ENCODE peak calls at places on chromosome 22, in six cellular contexts. L, U, H, N, C and Y are unnamed samples. For H3K27me3 and H3K4me1, the result is how much of the 10 kb centered on the place peaks cover.

GRCh38 chr22:35995345-35995744 is 33.3 kb downstream of the RBFOX2 start:
- DNase-seq in L (no peak), U (no peak), H (no peak), N (no peak), C (no peak), Y (no peak)

GRCh38 chr22:25192406-25192805 is 7.3 kb upstream of the CRYBB3 start:
- DNase-seq in L (no peak), U (no peak), H (no peak), N (no peak), C (no peak), Y (no peak)

GRCh38 chr22:41939981-41940852 is 6.7 kb downstream of the CENPM start:
- DNase-seq in L (peak), U (no peak), H (no peak), N (peak), C (no peak), Y (no peak)

GRCh38 chr22:46373838-46374662 is 38.5 kb downstream of the TRMU start:
- DNase-seq in L (no peak), U (no peak), H (peak), N (no peak), C (no peak), Y (peak)

GRCh38 chr22:35564975-35565867 is 24.6 kb downstream of the RASD2 start:
- DNase-seq in L (no peak), U (no peak), H (no peak), N (no peak), C (no peak), Y (no peak)

GRCh38 chr22:50611341-50612060 is 10.9 kb downstream of the MAPK8IP2 start:
- DNase-seq in L (no peak), U (no peak), H (no peak), N (no peak), C (no peak), Y (no peak)

GRCh38 chr22:39179401-39179827 is 26.9 kb upstream of the CBX7 start:
- DNase-seq in L (no peak), U (no peak), H (peak), N (no peak), C (no peak), Y (no peak)

GRCh38 chr22:38416621-38417251 is 38.3 kb downstream of the KCNJ4 start:
- DNase-seq in L (no peak), U (peak), H (peak), N (no peak), C (peak), Y (no peak)

GRCh38 chr22:50582562-50583293 is at the start of gene CHKB:
- DNase-seq in L (peak), U (peak), H (peak), N (peak), C (peak), Y (peak)

GRCh38 chr22:50656122-50657070 is 16.2 kb upstream of the SHANK3 start:
- DNase-seq in L (no peak), U (peak), H (no peak), N (no peak), C (peak), Y (peak)

GRCh38 chr22:22810018-22810427 is 77.6 kb upstream of the IGLL5 start:
- DNase-seq in L (no peak), U (no peak), H (peak), N (peak), C (peak), Y (peak)

GRCh38 chr22:22812031-22812905 is 75.3 kb upstream of the IGLL5 start:
- DNase-seq in L (no peak), U (no peak), H (no peak), N (peak), C (no peak), Y (no peak)

GRCh38 chr22:22813126-22814075 is 74.2 kb upstream of the IGLL5 start:
- DNase-seq in L (no peak), U (no peak), H (no peak), N (peak), C (no peak), Y (no peak)

GRCh38 chr22:22811016-22812009 is 76.3 kb upstream of the IGLL5 start:
- DNase-seq in L (no peak), U (no peak), H (no peak), N (peak), C (no peak), Y (no peak)

GRCh38 chr22:22810471-22810870 is 77.1 kb upstream of the IGLL5 start:
- DNase-seq in L (no peak), U (no peak), H (no peak), N (peak), C (no peak), Y (no peak)
- H3K27me3 ChIP-seq in L (under half), U (under half), H (under half), N (under half), C (under half), Y (under half)

DNA sequence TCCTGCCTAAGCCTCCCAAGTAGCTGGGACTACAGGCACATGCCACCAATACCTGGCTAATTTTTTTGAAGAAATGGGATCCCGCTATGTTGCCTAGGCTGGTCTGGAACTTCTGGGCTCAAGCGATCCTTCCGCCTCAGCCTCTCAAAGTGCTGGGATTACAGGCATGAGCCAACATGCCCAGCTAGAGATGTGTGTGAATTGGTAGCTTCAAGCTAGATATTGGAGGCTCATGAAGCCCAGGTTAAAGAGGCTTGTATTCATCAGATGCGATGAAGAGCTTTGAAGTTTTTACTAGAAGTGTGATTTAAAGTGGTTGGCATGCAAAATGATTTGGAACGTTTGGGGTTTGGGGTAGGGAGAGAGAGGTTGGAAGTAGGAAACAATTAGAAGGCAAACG is 19.6 kb downstream of the NF2 start:
- DNase-seq in L (no peak), U (no peak), H (no peak), N (no peak), C (no peak), Y (no peak)
- H3K27ac ChIP-seq in L (no peak), U (peak), H (no peak), N (no peak), C (no peak), Y (no peak)

DNA sequence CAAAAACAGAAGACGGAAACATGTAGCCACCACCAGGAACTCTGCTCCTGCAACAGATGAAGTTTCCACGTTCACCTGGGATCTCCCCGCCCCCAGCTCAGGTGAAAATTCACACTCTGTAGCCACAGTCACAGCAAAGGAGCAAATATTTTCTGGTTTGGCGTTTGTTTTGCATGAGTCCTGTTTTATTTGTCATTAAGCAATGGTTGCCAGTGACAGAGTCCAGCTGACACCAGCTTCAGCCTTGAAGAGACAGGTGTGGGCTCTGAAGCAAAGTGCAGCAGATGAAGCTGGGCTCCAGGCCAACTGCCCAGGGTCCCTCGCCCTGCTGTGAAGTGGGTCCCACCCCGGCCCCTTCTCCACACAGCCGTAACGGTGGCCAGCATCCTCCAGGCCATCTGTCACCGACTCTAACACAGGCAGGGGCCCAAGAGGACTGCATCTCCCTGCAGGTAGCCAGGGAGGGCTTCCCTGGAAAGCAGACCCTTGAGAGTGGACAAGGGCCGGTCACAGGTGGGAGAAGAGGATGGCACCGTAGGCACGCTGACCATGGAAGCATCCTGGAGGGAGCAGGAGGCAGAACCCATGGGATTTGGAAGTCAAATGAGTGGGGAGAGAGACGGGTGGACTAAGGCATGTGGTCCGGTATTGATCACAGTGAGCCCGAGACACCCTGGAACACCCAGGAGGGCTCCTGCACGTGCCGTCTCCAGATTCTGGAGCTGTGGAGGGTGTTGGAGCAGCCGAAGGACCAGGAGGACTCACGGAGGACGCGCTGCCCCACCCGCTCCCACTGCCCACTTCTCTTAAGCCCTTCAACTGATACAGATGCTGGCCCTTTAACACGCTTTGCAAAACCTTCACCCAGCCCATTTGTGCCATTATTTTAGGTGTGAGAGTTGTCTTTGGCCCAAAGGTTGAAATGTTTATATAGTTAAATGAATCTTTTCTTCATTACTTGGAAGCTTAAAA is 294.6 kb downstream of the BRD1 start:
- DNase-seq in L (no peak), U (peak), H (no peak), N (no peak), C (peak), Y (no peak)
- H3K4me1 ChIP-seq in L (under half), U (under half), H (under half), N (under half), C (under half), Y (under half)

GRCh38 chr22:26907366-26907765 is 250.0 kb downstream of the MIAT start:
- DNase-seq in L (no peak), U (no peak), H (no peak), N (no peak), C (no peak), Y (no peak)

GRCh38 chr22:26914786-26915185 is 257.4 kb downstream of the MIAT start:
- DNase-seq in L (no peak), U (no peak), H (no peak), N (no peak), C (no peak), Y (no peak)

GRCh38 chr22:26918236-26918635 is 260.8 kb downstream of the MIAT start:
- DNase-seq in L (no peak), U (no peak), H (no peak), N (no peak), C (no peak), Y (no peak)

GRCh38 chr22:26916236-26916635 is 258.8 kb downstream of the MIAT start:
- DNase-seq in L (no peak), U (no peak), H (no peak), N (no peak), C (no peak), Y (no peak)

DNA sequence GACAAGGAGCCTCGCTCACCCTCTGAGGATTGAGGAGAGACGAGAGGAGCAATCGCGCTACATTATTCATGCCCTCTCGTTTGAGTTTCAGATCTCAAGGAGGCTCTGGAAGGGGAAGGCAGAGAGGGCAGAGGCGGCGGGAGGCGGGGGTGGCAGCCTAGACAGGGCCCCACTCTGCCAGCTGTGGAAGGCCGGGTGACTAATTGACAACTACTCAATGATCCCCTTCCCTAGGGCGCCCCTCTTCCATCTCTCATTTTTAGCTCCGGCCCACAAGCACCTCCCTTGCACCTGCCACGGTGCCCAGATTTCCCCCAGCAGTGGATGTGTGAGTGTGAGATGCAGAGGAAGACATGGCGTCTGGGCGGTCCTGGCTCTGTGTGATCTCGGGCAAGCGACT is 255.6 kb downstream of the MIAT start:
- DNase-seq in L (no peak), U (no peak), H (no peak), N (no peak), C (no peak), Y (no peak)
- H3K27me3 ChIP-seq in L (under half), U (under half), H (under half), N (under half), C (under half), Y (under half)

DNA sequence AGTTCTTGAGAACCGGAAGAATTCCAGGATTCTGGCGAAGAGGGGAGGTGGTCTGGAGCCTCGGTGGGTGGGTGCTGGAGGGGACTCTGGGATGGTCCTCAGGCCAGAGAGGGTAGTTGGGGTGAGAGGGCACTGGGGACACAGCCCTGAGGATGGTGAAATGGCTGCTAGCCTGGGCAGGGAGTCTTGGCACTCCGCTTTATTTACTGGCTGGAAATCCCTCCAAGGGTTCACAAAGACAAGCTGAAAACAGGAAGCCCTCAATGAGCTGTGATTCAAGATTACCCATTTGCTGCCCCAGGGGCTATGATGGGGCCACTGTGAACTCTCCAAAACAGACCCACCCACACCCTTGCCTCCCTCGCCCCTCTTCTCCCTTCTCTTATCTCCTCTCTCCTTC is 71.9 kb downstream of the FBXO7 start:
- DNase-seq in L (no peak), U (peak), H (no peak), N (no peak), C (no peak), Y (no peak)
- H3K27ac ChIP-seq in L (no peak), U (peak), H (no peak), N (peak), C (peak), Y (no peak)

DNA sequence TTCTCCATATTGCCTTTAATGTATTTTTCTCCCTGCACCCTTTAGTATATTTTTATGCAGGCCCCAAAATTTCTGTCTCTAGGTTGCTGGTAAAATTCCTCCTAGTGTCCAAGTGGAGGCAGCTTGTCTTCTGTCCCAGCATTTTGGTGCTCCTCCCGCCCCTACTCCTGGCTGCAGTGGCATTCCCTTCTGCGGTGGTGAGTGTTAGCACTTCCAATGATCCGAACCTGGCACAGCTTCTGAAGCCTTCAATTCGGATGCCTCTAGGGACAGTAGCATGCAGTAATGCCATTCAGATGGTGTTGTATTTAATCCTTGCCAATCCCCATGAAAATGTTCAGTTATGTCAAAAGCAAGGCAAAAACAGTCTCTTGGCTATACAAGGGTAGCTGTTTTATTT is 5.9 kb downstream of the YWHAH start:
- DNase-seq in L (no peak), U (no peak), H (no peak), N (no peak), C (no peak), Y (no peak)
- H3K4me1 ChIP-seq in L (under half), U (half or more), H (under half), N (under half), C (half or more), Y (half or more)

DNA sequence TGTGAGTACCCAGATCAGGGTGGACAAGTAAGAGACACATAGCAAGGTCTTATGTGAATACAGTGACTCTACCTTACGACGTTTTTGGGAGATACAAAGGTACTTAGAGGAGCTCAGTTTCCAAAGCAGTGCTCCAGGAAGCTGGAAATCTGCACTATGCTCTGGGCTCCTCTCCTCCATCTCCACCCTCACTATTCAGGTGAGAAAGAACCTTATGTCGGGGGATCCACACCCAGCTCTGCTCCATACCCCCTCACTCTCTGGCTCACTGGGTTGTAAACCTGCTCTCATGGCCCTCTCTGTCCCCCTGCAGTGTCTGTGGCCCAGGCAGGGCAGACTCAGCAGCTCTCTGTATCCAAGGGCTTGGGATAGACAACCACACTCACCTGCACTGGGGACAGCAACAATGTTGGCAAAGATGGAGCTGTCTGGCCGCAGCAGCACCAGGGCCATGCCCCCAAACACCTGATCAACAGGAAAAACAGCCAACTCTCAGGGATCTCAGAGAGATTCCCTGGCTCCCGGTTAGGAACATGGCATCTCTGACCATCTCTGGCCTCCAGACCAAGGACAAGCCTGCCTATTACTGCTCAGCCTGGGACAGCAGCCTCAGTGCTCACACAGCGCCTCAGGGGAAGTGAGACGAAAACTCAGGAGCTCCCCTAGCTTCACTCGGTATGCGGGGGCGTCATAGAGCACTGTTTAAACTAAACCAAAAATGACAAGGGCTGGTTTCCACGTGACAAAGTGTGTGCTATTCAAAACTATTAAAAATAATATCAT is 60.9 kb upstream of the TOP3B start:
- DNase-seq in L (no peak), U (no peak), H (no peak), N (no peak), C (no peak), Y (no peak)
- H3K27me3 ChIP-seq in L (under half), U (under half), H (under half), N (under half), C (under half), Y (under half)

GRCh38 chr22:37331034-37331428 is 48.7 kb downstream of the CYTH4 start:
- DNase-seq in L (no peak), U (no peak), H (no peak), N (no peak), C (no peak), Y (no peak)
- H3K27ac ChIP-seq in L (no peak), U (no peak), H (no peak), N (no peak), C (no peak), Y (no peak)